ENCODE peak calls at places on chromosomes 4 and X, in four cellular contexts. One of them, this sample, is unnamed.

GRCh38 chr4:98802673-98803286 is 126.2 kb downstream of the EIF4E start:
- DNase-seq in CD8-positive, alpha-beta T cell: no peak
- DNase-seq in prostate gland: no peak
- DNase-seq in esophagus squamous epithelium: no peak
- DNase-seq in this sample: no peak

GRCh38 chr4:16269742-16270522 is 43.7 kb upstream of the TAPT1 start:
- DNase-seq in CD8-positive, alpha-beta T cell: no peak
- DNase-seq in prostate gland: no peak
- DNase-seq in esophagus squamous epithelium: no peak
- DNase-seq in this sample: no peak

GRCh38 chrX:14943963-14944362 is 70.7 kb downstream of the MOSPD2 start:
- DNase-seq in esophagus squamous epithelium: no peak
- DNase-seq in CD8-positive, alpha-beta T cell: no peak
- DNase-seq in prostate gland: no peak
- DNase-seq in this sample: no peak

GRCh38 chr4:59180161-59180560 is 2020.0 kb upstream of the ADGRL3 start:
- DNase-seq in CD8-positive, alpha-beta T cell: no peak
- DNase-seq in prostate gland: no peak
- DNase-seq in esophagus squamous epithelium: no peak
- DNase-seq in this sample: no peak

GRCh38 chrX:65587616-65588526 is 53.3 kb upstream of the LAS1L start:
- DNase-seq in esophagus squamous epithelium: no peak
- DNase-seq in prostate gland: peak; percentile 51
- DNase-seq in CD8-positive, alpha-beta T cell: no peak
- DNase-seq in this sample: no peak

GRCh38 chr4:57342406-57342805 is 232.2 kb upstream of the IGFBP7 start:
- DNase-seq in prostate gland: no peak
- DNase-seq in CD8-positive, alpha-beta T cell: no peak
- DNase-seq in esophagus squamous epithelium: no peak
- DNase-seq in this sample: no peak

GRCh38 chr4:151484396-151485102 is 75.6 kb downstream of the FHIP1A start:
- DNase-seq in prostate gland: no peak
- DNase-seq in CD8-positive, alpha-beta T cell: no peak
- DNase-seq in esophagus squamous epithelium: no peak
- DNase-seq in this sample: no peak

GRCh38 chr4:100164808-100165760 is 25.2 kb downstream of the DDIT4L start:
- DNase-seq in prostate gland: no peak
- DNase-seq in esophagus squamous epithelium: no peak
- DNase-seq in CD8-positive, alpha-beta T cell: no peak
- DNase-seq in this sample: no peak

GRCh38 chr4:113979973-113980615 is 647 bp upstream of the ARSJ start:
- DNase-seq in CD8-positive, alpha-beta T cell: no peak
- DNase-seq in prostate gland: no peak
- DNase-seq in esophagus squamous epithelium: no peak
- DNase-seq in this sample: no peak

GRCh38 chrX:49257846-49258748 is 6.4 kb downstream of the FOXP3 start:
- DNase-seq in CD8-positive, alpha-beta T cell: peak; percentile 16
- DNase-seq in esophagus squamous epithelium: no peak
- DNase-seq in prostate gland: no peak
- DNase-seq in this sample: no peak

GRCh38 chrX:346034-346813 is 27.6 kb upstream of the GTPBP6 start:
- DNase-seq in CD8-positive, alpha-beta T cell: no peak
- DNase-seq in prostate gland: no peak
- DNase-seq in esophagus squamous epithelium: no peak
- DNase-seq in this sample: no peak

GRCh38 chr4:153513596-153513995 is 47.4 kb downstream of the TMEM131L start:
- DNase-seq in CD8-positive, alpha-beta T cell: no peak
- DNase-seq in esophagus squamous epithelium: no peak
- DNase-seq in prostate gland: no peak
- DNase-seq in this sample: no peak

GRCh38 chrX:102976290-102976689 is 39.2 kb downstream of the RAB40AL start:
- DNase-seq in CD8-positive, alpha-beta T cell: no peak
- DNase-seq in esophagus squamous epithelium: no peak
- DNase-seq in prostate gland: no peak
- DNase-seq in this sample: no peak

GRCh38 chr4:74006009-74006476 is 7.6 kb upstream of the CXCL5 start:
- DNase-seq in esophagus squamous epithelium: no peak
- DNase-seq in prostate gland: no peak
- DNase-seq in CD8-positive, alpha-beta T cell: no peak
- DNase-seq in this sample: no peak

GRCh38 chr4:17447675-17448298 is 64.1 kb downstream of the QDPR start:
- DNase-seq in prostate gland: peak; percentile 36
- DNase-seq in CD8-positive, alpha-beta T cell: peak; percentile 55
- DNase-seq in esophagus squamous epithelium: no peak
- DNase-seq in this sample: no peak

GRCh38 chrX:133083899-133084298 is 13.0 kb downstream of the USP26 start:
- DNase-seq in esophagus squamous epithelium: no peak
- DNase-seq in prostate gland: no peak
- DNase-seq in CD8-positive, alpha-beta T cell: no peak
- DNase-seq in this sample: no peak

GRCh38 chr4:138405934-138406567 is 163.9 kb upstream of the SLC7A11 start:
- DNase-seq in esophagus squamous epithelium: no peak
- DNase-seq in prostate gland: no peak
- DNase-seq in CD8-positive, alpha-beta T cell: no peak
- DNase-seq in this sample: no peak

GRCh38 chr4:9994246-9994847 is 26.9 kb downstream of the SLC2A9 start:
- DNase-seq in CD8-positive, alpha-beta T cell: no peak
- DNase-seq in esophagus squamous epithelium: no peak
- DNase-seq in prostate gland: no peak
- DNase-seq in this sample: no peak

GRCh38 chrX:107029752-107030151 is 29.7 kb upstream of the MORC4 start:
- DNase-seq in esophagus squamous epithelium: no peak
- DNase-seq in CD8-positive, alpha-beta T cell: no peak
- DNase-seq in prostate gland: no peak
- DNase-seq in this sample: no peak

GRCh38 chrX:40912576-40912975 is 172.7 kb upstream of the USP9X start:
- DNase-seq in CD8-positive, alpha-beta T cell: no peak
- DNase-seq in esophagus squamous epithelium: no peak
- DNase-seq in prostate gland: no peak
- DNase-seq in this sample: no peak

GRCh38 chr4:17234678-17235077 is 277.2 kb downstream of the QDPR start:
- DNase-seq in CD8-positive, alpha-beta T cell: no peak
- DNase-seq in prostate gland: no peak
- DNase-seq in esophagus squamous epithelium: no peak
- DNase-seq in this sample: no peak

DNA sequence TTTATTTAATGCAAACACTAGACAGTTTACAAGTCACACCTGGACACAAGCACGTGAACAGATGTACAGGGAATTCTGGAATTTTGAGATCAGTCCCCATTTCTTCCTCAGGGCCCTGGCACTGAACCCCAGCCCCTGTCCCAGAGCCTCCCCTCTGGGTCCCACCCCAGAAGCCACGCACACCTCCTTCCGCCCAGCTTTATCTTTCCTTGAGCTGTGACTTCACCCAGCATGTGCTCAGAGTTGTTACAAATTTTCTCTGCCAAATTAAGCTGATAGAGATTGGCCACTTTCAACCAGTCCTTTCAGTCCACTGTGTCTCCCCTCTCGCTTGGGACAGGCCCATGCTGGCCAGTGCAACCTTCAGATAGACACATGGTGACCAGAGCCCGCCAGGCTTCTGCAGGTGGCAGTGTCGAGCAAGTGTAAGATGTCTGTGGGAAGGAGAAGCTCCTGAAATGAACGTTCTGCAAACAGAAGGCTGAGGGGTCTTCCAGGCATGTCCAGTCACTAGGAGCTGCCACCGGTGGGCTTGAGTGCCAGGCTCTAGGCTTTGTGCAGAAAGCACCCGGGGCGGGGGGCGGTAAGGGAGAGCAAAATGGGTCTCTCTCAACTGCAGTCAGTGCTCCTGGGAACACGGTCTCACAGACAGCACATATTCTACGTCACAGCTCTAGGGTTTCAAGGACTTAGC is 73.3 kb downstream of the MTMR1 start:
- DNase-seq in CD8-positive, alpha-beta T cell: no peak
- DNase-seq in esophagus squamous epithelium: no peak
- DNase-seq in prostate gland: no peak
- DNase-seq in this sample: no peak
- TF ChIP-seq CTCF in CD8-positive, alpha-beta T cell: no peak
- TF ChIP-seq CTCF in esophagus squamous epithelium: no peak
- TF ChIP-seq CTCF in prostate gland: no peak
- TF ChIP-seq CTCF in this sample: no peak

DNA sequence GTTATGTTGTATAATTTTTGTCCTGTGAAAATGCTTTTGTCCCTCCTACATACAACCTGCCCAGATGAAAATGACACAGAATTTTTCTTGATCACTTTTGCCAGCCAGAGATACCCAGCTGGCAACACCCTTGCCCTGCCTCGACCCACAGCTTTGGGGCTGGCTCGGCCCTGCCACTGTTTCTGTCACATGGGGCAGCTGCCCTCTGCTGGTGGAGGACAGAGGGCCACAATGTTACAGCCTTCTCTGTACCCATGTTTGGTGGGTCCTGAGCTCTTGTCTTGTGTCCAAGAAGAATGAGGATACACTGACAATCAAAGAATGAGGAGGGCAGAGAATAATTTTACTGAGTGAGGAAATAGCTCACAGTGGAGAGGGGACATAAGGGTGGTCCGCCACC is 31.1 kb downstream of the BMP15 start:
- DNase-seq in prostate gland: no peak
- DNase-seq in esophagus squamous epithelium: no peak
- DNase-seq in CD8-positive, alpha-beta T cell: no peak
- DNase-seq in this sample: no peak
- TF ChIP-seq CTCF in prostate gland: no peak
- TF ChIP-seq CTCF in esophagus squamous epithelium: no peak
- TF ChIP-seq CTCF in CD8-positive, alpha-beta T cell: no peak
- TF ChIP-seq CTCF in this sample: no peak

GRCh38 chrX:71254092-71254941 is at the start of gene ZMYM3:
- DNase-seq in prostate gland: peak; percentile 71
- DNase-seq in esophagus squamous epithelium: peak; percentile 11
- DNase-seq in CD8-positive, alpha-beta T cell: peak; percentile 79
- DNase-seq in this sample: peak; percentile 64

GRCh38 chrX:71252221-71252620 is 1.7 kb downstream of the ZMYM3 start:
- DNase-seq in prostate gland: no peak
- DNase-seq in CD8-positive, alpha-beta T cell: no peak
- DNase-seq in esophagus squamous epithelium: no peak
- DNase-seq in this sample: no peak

GRCh38 chrX:71251456-71251973 is 2.4 kb downstream of the ZMYM3 start:
- DNase-seq in CD8-positive, alpha-beta T cell: no peak
- DNase-seq in prostate gland: no peak
- DNase-seq in esophagus squamous epithelium: no peak
- DNase-seq in this sample: no peak

GRCh38 chrX:71256051-71256450 is 2.1 kb upstream of the ZMYM3 start:
- DNase-seq in prostate gland: no peak
- DNase-seq in esophagus squamous epithelium: no peak
- DNase-seq in CD8-positive, alpha-beta T cell: no peak
- DNase-seq in this sample: no peak

GRCh38 chrX:71253253-71254091 is 468 bp downstream of the ZMYM3 start:
- DNase-seq in prostate gland: peak; percentile 3
- DNase-seq in CD8-positive, alpha-beta T cell: peak; percentile 36
- DNase-seq in esophagus squamous epithelium: no peak
- DNase-seq in this sample: peak; percentile 16
- TF ChIP-seq CTCF in prostate gland: no peak
- TF ChIP-seq CTCF in CD8-positive, alpha-beta T cell: peak; percentile 33
- TF ChIP-seq CTCF in esophagus squamous epithelium: no peak
- TF ChIP-seq CTCF in this sample: no peak

GRCh38 chr4:155617312-155617711 is 49.3 kb upstream of the GUCY1A1 start:
- DNase-seq in CD8-positive, alpha-beta T cell: no peak
- DNase-seq in prostate gland: no peak
- DNase-seq in esophagus squamous epithelium: no peak
- DNase-seq in this sample: no peak

GRCh38 chr4:155614111-155614762 is 52.4 kb upstream of the GUCY1A1 start:
- DNase-seq in CD8-positive, alpha-beta T cell: no peak
- DNase-seq in prostate gland: no peak
- DNase-seq in esophagus squamous epithelium: no peak
- DNase-seq in this sample: no peak

GRCh38 chr4:155615054-155615887 is 51.4 kb upstream of the GUCY1A1 start:
- DNase-seq in esophagus squamous epithelium: no peak
- DNase-seq in prostate gland: no peak
- DNase-seq in CD8-positive, alpha-beta T cell: no peak
- DNase-seq in this sample: no peak

GRCh38 chr4:155618183-155618838 is 48.3 kb upstream of the GUCY1A1 start:
- DNase-seq in CD8-positive, alpha-beta T cell: no peak
- DNase-seq in prostate gland: no peak
- DNase-seq in esophagus squamous epithelium: no peak
- DNase-seq in this sample: no peak

DNA sequence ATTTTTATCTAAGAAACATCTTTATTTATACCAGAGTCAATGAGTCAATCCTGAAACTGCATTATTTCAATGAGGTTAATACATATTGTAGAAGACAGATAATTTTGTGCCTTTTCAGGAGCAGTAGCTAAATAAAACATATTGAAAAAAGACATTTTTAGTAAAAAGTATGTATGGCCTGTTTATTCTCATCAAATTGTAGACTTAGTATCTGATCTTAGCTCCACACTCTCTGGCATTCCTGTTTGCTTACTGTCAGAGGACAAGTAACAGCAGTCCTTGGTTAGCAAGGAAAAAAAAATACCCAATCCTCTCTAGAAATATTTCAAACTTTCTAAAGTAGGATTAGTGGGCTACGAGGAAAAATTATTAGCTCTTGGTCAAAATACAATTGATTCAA is 50.5 kb upstream of the GUCY1A1 start:
- DNase-seq in CD8-positive, alpha-beta T cell: no peak
- DNase-seq in prostate gland: no peak
- DNase-seq in esophagus squamous epithelium: no peak
- DNase-seq in this sample: no peak
- TF ChIP-seq CTCF in CD8-positive, alpha-beta T cell: no peak
- TF ChIP-seq CTCF in prostate gland: no peak
- TF ChIP-seq CTCF in esophagus squamous epithelium: no peak
- TF ChIP-seq CTCF in this sample: no peak